ENCODE peak calls at places on chromosomes 1 and 21, in nine cellular contexts. G is dorsolateral prefrontal cortex, X is psoas muscle, A is GM23338, K is mesendoderm, O is ascending aorta, J is neuronal stem cell, C is right lobe of liver, T is AG04450. V is an unnamed sample. For H3K27me3, the result is how much of the 10 kb centered on the place peaks cover.

GRCh38 chr1:27887215-27888035 is 15.1 kb downstream of the THEMIS2 start:
- DNase-seq in G (no peak), X (no peak), A (no peak), K (no peak), O (no peak), J (no peak), C (no peak), T (no peak), V (no peak)

GRCh38 chr1:211580303-211580687 is 1.3 kb upstream of the SLC30A1 start:
- DNase-seq in G (no peak), X (no peak), A (no peak), K (no peak), O (no peak), J (no peak), C (no peak), T (no peak), V (no peak)

GRCh38 chr1:228766788-228767187 is 31.5 kb downstream of the RHOU start:
- DNase-seq in G (no peak), X (no peak), A (no peak), K (no peak), O (no peak), J (no peak), C (no peak), T (no peak), V (no peak)

GRCh38 chr1:119613769-119614358 is 34.2 kb downstream of the ZNF697 start:
- DNase-seq in G (peak), X (peak), A (peak), K (peak), O (no peak), J (peak), C (peak), T (peak), V (peak)

GRCh38 chr1:166814611-166815010 is 24.7 kb upstream of the POGK start:
- DNase-seq in G (no peak), X (no peak), A (no peak), K (no peak), O (no peak), J (no peak), C (no peak), T (no peak), V (no peak)

GRCh38 chr1:112960381-112960780 is 4.4 kb upstream of the SLC16A1 start:
- DNase-seq in G (no peak), X (no peak), A (no peak), K (no peak), O (no peak), J (no peak), C (no peak), T (no peak), V (no peak)

GRCh38 chr1:33155877-33156538 is 25.8 kb downstream of the TRIM62 start:
- DNase-seq in G (no peak), X (no peak), A (no peak), K (no peak), O (no peak), J (no peak), C (no peak), T (no peak), V (no peak)

GRCh38 chr1:184457500-184457899 is 70.7 kb downstream of the C1orf21 start:
- DNase-seq in G (no peak), X (no peak), A (no peak), K (no peak), O (no peak), J (no peak), C (no peak), T (no peak), V (no peak)

GRCh38 chr1:223864084-223864483 is 18.3 kb upstream of the TP53BP2 start:
- DNase-seq in G (no peak), X (no peak), A (no peak), K (no peak), O (no peak), J (no peak), C (no peak), T (no peak), V (no peak)

GRCh38 chr21:44424608-44425306 is 30.6 kb upstream of the LRRC3 start:
- DNase-seq in G (no peak), X (no peak), A (no peak), K (no peak), O (no peak), J (no peak), C (peak), T (no peak), V (peak)

GRCh38 chr21:31293986-31294385 is 50.1 kb downstream of the TIAM1 start:
- DNase-seq in G (no peak), X (no peak), A (no peak), K (peak), O (no peak), J (peak), C (no peak), T (peak), V (no peak)

GRCh38 chr1:156385534-156386031 is 16.6 kb downstream of the RHBG start:
- DNase-seq in G (peak), X (peak), A (peak), K (peak), O (no peak), J (peak), C (peak), T (peak), V (peak)

GRCh38 chr1:156387899-156388813 is 19.1 kb downstream of the RHBG start:
- DNase-seq in G (peak), X (no peak), A (peak), K (peak), O (no peak), J (no peak), C (no peak), T (no peak), V (no peak)

GRCh38 chr1:156388814-156389137 is 19.8 kb downstream of the RHBG start:
- DNase-seq in G (no peak), X (no peak), A (no peak), K (no peak), O (no peak), J (no peak), C (no peak), T (no peak), V (no peak)

GRCh38 chr1:156386134-156386901 is 17.3 kb downstream of the RHBG start:
- DNase-seq in G (no peak), X (no peak), A (no peak), K (no peak), O (no peak), J (no peak), C (no peak), T (no peak), V (no peak)

GRCh38 chr1:156386949-156387898 is 18.2 kb downstream of the RHBG start:
- DNase-seq in G (no peak), X (no peak), A (no peak), K (no peak), O (no peak), J (no peak), C (no peak), T (no peak), V (no peak)
- H3K27me3 ChIP-seq in G (under half), X (under half), A (half or more), K (under half), O (under half), J (under half), C (under half), T (half or more), V (under half)

GRCh38 chr21:17793675-17794123 is 25.5 kb downstream of the C21orf91 start:
- DNase-seq in G (no peak), X (no peak), A (no peak), K (no peak), O (no peak), J (no peak), C (no peak), T (peak), V (no peak)
- H3K4me3 ChIP-seq in G (no peak), X (peak), A (no peak), K (no peak), O (peak), J (no peak), C (peak), T (no peak), V (peak)

GRCh38 chr1:205456868-205457724 is 1.3 kb upstream of the BLACAT1 start:
- DNase-seq in G (no peak), X (no peak), A (peak), K (peak), O (no peak), J (no peak), C (no peak), T (no peak), V (no peak)

GRCh38 chr1:205453466-205453865 is 2.4 kb downstream of the BLACAT1 start:
- DNase-seq in G (no peak), X (no peak), A (no peak), K (no peak), O (no peak), J (no peak), C (no peak), T (no peak), V (no peak)

GRCh38 chr1:205456383-205456867 is 580 bp upstream of the BLACAT1 start:
- DNase-seq in G (no peak), X (no peak), A (peak), K (peak), O (no peak), J (no peak), C (no peak), T (no peak), V (no peak)

GRCh38 chr1:205454903-205455335 is 926 bp downstream of the BLACAT1 start:
- DNase-seq in G (no peak), X (no peak), A (peak), K (peak), O (no peak), J (no peak), C (no peak), T (no peak), V (no peak)

DNA sequence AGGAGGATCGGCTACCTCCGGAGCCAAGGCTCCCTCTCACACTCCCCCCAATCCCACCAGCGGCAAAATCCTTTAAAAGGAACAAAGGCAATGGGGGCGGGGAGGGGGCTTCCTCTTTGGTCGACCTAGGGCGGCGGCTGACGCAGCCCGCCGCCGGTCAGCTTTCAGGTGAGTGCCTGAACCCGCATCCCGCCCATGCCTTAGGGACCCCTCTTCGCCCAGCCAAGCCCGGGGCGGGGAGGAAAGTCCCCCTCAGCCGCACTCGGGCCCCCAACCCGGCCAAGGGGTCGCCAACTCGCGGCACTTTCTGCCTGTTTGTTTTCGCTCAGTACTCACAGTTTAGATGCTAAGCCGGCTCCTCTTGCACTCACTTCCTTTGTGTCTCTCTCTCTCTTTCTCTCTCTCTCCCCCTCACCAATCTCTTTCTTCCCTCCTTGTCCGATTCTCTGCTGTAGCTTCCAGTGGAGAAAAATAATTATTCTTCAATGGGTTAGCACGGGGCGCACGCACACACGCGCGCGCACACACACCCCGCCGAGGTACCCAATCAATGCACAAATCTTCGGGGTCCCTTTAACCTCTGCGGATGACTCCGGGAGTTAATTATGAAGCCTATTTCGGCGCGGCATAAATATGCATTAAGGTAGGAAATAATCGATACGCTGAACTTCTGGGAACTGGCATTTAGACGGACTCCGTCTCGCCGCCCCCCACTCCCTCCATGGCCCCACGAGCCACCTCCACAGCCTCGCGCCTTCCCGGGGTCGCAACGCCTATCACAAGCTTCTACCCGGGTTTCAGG is at the start of gene BLACAT1:
- DNase-seq in G (no peak), X (no peak), A (peak), K (peak), O (no peak), J (no peak), C (no peak), T (no peak), V (no peak)
- H3K27me3 ChIP-seq in G (half or more), X (under half), A (under half), K (under half), O (under half), J (under half), C (under half), T (half or more), V (half or more)

GRCh38 chr1:7447736-7448135 is 323.4 kb upstream of the VAMP3 start:
- DNase-seq in G (no peak), X (no peak), A (no peak), K (no peak), O (no peak), J (no peak), C (no peak), T (no peak), V (no peak)
- H3K4me3 ChIP-seq in G (no peak), X (no peak), A (no peak), K (no peak), O (no peak), J (no peak), C (no peak), T (no peak), V (no peak)

DNA sequence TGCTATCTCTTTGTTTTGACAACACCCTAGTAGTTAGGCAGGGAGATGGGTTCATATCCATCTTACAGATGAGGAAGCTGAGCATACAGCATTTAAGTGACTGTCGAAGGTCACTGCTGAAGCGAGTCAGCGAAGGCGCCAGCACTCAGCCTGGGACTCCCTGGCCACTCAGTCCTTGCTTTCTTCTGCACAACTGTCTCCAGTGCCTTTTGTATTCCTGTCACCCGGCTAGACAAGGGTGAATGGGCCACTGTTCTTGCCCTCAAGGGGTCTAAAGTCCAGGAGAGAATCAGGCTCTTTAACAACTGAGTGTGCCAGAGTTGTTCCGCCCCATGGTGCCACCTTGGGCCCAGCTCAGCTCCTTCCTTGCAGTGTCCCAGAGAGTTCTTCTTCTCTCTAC is 3.2 kb downstream of the ARHGEF10L start:
- DNase-seq in G (no peak), X (no peak), A (no peak), K (no peak), O (no peak), J (no peak), C (no peak), T (no peak), V (no peak)
- H3K27me3 ChIP-seq in G (under half), X (under half), A (under half), K (under half), O (under half), J (under half), C (under half), T (under half), V (under half)

GRCh38 chr1:205304046-205304694 is 17.4 kb downstream of the NUAK2 start:
- DNase-seq in G (no peak), X (no peak), A (no peak), K (no peak), O (no peak), J (no peak), C (no peak), T (no peak), V (no peak)

GRCh38 chr1:205303247-205303888 is 18.2 kb downstream of the NUAK2 start:
- DNase-seq in G (no peak), X (no peak), A (no peak), K (no peak), O (no peak), J (no peak), C (no peak), T (no peak), V (no peak)

GRCh38 chr1:205301220-205301821 is 20.2 kb downstream of the NUAK2 start:
- DNase-seq in G (no peak), X (no peak), A (peak), K (peak), O (no peak), J (peak), C (peak), T (peak), V (no peak)

GRCh38 chr1:205300149-205300548 is 21.4 kb downstream of the NUAK2 start:
- DNase-seq in G (no peak), X (no peak), A (no peak), K (no peak), O (no peak), J (no peak), C (no peak), T (no peak), V (no peak)

DNA sequence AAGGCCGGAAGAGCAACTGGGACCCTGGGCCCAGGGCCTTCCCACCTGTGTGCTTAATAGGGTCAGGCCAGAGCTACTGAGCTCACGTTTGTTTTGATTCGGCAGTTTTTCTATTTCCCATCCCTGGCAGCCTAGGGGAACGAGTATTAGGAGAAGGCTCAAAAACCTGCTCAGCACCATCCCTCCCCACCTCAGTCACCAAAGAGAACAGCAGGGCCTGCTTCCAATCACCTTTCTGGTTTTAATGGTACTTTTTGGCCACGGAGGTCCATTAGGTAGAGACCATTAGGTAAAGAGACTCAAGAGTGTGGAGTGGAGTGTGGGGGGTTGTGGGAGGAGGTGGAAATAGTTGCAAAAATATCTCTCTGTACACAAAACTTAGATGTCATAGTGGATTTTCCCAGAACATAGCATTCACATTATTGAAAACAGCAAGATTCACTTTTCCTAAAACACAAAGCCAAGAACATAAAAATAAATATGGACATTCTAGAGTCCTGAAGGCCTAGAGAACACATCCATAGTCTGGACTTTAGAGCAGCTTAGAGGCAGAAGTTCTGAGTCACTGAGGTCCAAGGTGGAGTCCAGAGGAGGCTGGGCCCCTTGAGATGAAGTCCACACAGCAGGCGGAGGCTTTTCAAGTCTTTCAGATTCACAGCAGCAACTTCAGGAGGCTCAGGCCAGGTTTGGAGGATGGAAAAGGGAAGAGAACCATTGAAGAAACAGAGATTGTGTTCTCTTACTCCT is 19.5 kb downstream of the NUAK2 start:
- DNase-seq in G (no peak), X (no peak), A (no peak), K (peak), O (no peak), J (no peak), C (no peak), T (no peak), V (no peak)
- H3K4me3 ChIP-seq in G (no peak), X (no peak), A (peak), K (no peak), O (no peak), J (no peak), C (no peak), T (peak), V (no peak)

GRCh38 chr1:52926864-52927218 is 235 bp upstream of the SCP2 start:
- DNase-seq in G (no peak), X (no peak), A (no peak), K (no peak), O (no peak), J (no peak), C (no peak), T (no peak), V (no peak)

GRCh38 chr1:52929019-52929418 is 1.9 kb downstream of the SCP2 start:
- DNase-seq in G (no peak), X (no peak), A (no peak), K (no peak), O (no peak), J (no peak), C (no peak), T (no peak), V (no peak)

GRCh38 chr1:52925571-52926005 is 1.5 kb upstream of the SCP2 start:
- DNase-seq in G (no peak), X (no peak), A (no peak), K (no peak), O (no peak), J (no peak), C (no peak), T (no peak), V (no peak)

GRCh38 chr1:52928083-52928404 is 968 bp downstream of the SCP2 start:
- DNase-seq in G (no peak), X (no peak), A (peak), K (no peak), O (no peak), J (no peak), C (no peak), T (no peak), V (no peak)

GRCh38 chr1:52927219-52928082 is at the start of gene SCP2:
- DNase-seq in G (peak), X (peak), A (peak), K (peak), O (peak), J (peak), C (peak), T (peak), V (peak)
- H3K27me3 ChIP-seq in G (under half), X (under half), A (half or more), K (under half), O (under half), J (under half), C (under half), T (under half), V (under half)